ENCODE peak calls at places on chromosomes 13 and 19, in six cellular contexts. F, K, J, P, C and X are unnamed samples.

GRCh38 chr19:10259162-10259905 is 7.3 kb downstream of the MRPL4 start:
- DNase-seq in F (peak), K (peak), J (peak), P (no peak), C (peak), X (peak)

GRCh38 chr13:29362849-29363604 is 232.5 kb downstream of the SLC7A1 start:
- DNase-seq in F (peak), K (peak), J (peak), P (peak), C (peak), X (peak)

GRCh38 chr13:33927315-33927714 is 109.4 kb downstream of the RFC3 start:
- DNase-seq in F (no peak), K (no peak), J (no peak), P (no peak), C (no peak), X (no peak)

GRCh38 chr13:26017932-26018690 is 33.7 kb downstream of the SHISA2 start:
- DNase-seq in F (no peak), K (no peak), J (no peak), P (no peak), C (no peak), X (no peak)

GRCh38 chr19:33194884-33195710 is 967 bp downstream of the LRP3 start:
- DNase-seq in F (no peak), K (no peak), J (peak), P (no peak), C (peak), X (peak)

GRCh38 chr13:20716951-20717350 is 13.5 kb downstream of the IL17D start:
- DNase-seq in F (no peak), K (no peak), J (no peak), P (no peak), C (no peak), X (no peak)

GRCh38 chr13:100721885-100722512 is 47.4 kb upstream of the TMTC4 start:
- DNase-seq in F (peak), K (no peak), J (peak), P (no peak), C (peak), X (peak)

GRCh38 chr19:6273701-6274601 is 5.8 kb downstream of the MLLT1 start:
- DNase-seq in F (peak), K (no peak), J (no peak), P (no peak), C (peak), X (no peak)

GRCh38 chr13:43019811-43020210 is 3.6 kb upstream of the DNAJC15 start:
- DNase-seq in F (no peak), K (no peak), J (no peak), P (no peak), C (no peak), X (no peak)

GRCh38 chr13:60431108-60431700 is 34.2 kb downstream of the TDRD3 start:
- DNase-seq in F (peak), K (no peak), J (no peak), P (peak), C (peak), X (no peak)

GRCh38 chr19:49642488-49643035 is 553 bp downstream of the SCAF1 start:
- DNase-seq in F (no peak), K (no peak), J (no peak), P (no peak), C (no peak), X (no peak)

GRCh38 chr19:38062959-38063786 is 156.2 kb downstream of the SIPA1L3 start:
- DNase-seq in F (peak), K (no peak), J (no peak), P (no peak), C (no peak), X (no peak)

GRCh38 chr19:1354496-1355257 is 29.0 kb upstream of the NDUFS7 start:
- DNase-seq in F (peak), K (peak), J (peak), P (no peak), C (peak), X (peak)

GRCh38 chr19:31905980-31906948 is 439.1 kb upstream of the ZNF507 start:
- DNase-seq in F (no peak), K (no peak), J (no peak), P (no peak), C (no peak), X (no peak)

GRCh38 chr19:57280165-57280912 is at the start of gene ZNF460:
- DNase-seq in F (peak), K (peak), J (peak), P (peak), C (peak), X (peak)

GRCh38 chr19:57280913-57281425 is 684 bp downstream of the ZNF460 start:
- DNase-seq in F (no peak), K (no peak), J (no peak), P (no peak), C (no peak), X (no peak)

GRCh38 chr19:57276430-57276829 is 3.9 kb upstream of the ZNF460 start:
- DNase-seq in F (no peak), K (no peak), J (no peak), P (no peak), C (peak), X (no peak)

GRCh38 chr19:57282011-57282636 is 1.8 kb downstream of the ZNF460 start:
- DNase-seq in F (no peak), K (no peak), J (no peak), P (peak), C (no peak), X (no peak)

GRCh38 chr19:57279418-57280164 is 694 bp upstream of the ZNF460 start:
- DNase-seq in F (peak), K (peak), J (peak), P (peak), C (peak), X (peak)
- TF ChIP-seq POLR2A in F (peak), K (peak), J (peak), P (no peak), C (peak), X (peak)

DNA sequence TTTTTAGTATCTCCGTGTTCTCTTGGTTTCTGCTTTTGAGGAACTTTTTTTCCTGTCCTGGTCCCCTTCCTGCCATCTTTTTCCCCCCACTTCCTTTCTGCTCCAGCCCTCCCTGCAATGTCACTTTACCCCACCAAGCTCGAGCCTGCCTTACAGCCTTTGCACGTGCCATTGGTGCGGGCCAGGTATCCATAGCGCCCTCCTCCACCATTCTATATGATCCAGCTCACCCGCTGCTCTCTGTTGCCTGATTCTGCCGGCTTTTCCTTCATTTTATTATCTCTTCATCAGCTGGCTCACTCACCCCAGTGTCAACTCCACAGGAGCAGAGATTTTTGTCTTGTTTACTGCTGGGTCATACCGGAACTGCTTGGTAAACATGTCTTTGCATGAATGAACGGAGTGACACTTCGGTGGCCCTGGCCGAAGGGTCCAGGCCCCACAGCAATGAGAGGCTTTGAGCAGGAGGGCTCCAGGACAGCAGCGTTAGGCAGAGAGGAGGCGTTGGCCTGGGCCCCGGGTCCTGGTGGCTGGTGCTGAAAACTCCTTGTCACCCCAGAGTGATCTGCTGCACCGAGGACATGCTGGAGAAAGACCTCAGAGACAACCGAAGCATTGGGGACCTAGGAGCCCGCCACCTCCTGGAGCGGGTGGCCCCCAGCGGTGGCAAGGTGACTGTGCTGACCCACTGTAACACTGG is 1.2 kb downstream of the MRI1 start:
- DNase-seq in F (no peak), K (no peak), J (no peak), P (no peak), C (peak), X (no peak)
- TF ChIP-seq TAF1 in F (no peak), K (no peak), J (no peak), P (no peak), C (no peak), X (no peak)

GRCh38 chr19:19900574-19901444 is at the start of gene ZNF93:
- DNase-seq in F (peak), K (peak), J (peak), P (peak), C (peak), X (peak)
- TF ChIP-seq POLR2A in F (peak), K (peak), J (peak), P (peak), C (peak), X (peak)

GRCh38 chr19:45509692-45510015 is 2.4 kb downstream of the VASP start:
- DNase-seq in F (no peak), K (no peak), J (no peak), P (no peak), C (no peak), X (no peak)

GRCh38 chr19:45506991-45507863 is at the start of gene VASP:
- DNase-seq in F (peak), K (no peak), J (peak), P (peak), C (peak), X (peak)

GRCh38 chr19:45507864-45508680 is 793 bp downstream of the VASP start:
- DNase-seq in F (peak), K (no peak), J (no peak), P (no peak), C (no peak), X (no peak)

GRCh38 chr19:45508681-45508930 is 1.3 kb downstream of the VASP start:
- DNase-seq in F (no peak), K (no peak), J (no peak), P (no peak), C (no peak), X (no peak)

DNA sequence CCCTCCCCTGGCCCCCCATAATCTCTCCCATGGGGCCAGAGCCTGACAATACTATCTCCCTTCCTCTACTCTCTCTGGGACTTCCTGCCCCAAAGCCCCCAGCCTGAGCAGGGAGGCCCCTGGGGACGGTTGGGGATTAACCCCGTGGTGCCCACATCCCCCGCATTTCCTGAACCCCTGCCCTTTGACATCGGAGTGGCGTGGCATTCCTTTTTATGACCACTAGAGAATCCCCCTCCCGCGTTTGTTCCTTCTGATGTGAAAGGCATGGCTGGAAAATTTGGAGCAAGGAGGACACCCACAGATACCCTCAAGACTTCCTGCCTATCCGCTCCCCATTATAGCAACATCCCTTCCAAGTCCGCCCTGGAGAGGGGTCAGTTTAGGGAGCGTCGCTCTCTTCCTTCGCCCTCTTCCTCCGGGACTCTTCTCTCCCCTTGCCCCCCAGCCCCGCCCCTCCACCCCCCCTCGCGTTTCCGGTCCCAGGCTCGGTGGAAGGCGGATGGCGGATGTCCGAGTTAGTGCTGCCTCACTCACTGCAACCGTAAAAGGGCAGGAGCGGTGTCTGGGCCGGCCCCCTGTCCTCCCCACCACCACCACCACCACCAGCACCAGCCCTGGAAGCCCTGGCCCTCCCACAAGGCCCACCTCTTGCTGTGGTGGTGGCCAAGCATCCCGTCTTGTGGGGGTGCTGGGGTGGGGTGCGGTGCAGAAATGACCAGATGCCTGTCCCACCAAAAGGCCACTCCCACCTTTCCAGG is 1.8 kb downstream of the VASP start:
- DNase-seq in F (peak), K (no peak), J (peak), P (peak), C (peak), X (peak)
- TF ChIP-seq TAF1 in F (peak), K (peak), J (peak), P (no peak), C (peak), X (peak)